ENCODE peak calls at places on chromosomes 13 and 19, in five cellular contexts. V is fibroblast of lung, E is mammary epithelial cell, B is GM04503, F is cerebellar nuclear complex. Q is an unnamed sample.

GRCh38 chr13:51967482-51968446 is 43.5 kb downstream of the ATP7B start:
- DNase-seq in V (no peak), E (no peak), B (no peak), F (no peak), Q (no peak)

GRCh38 chr13:67230774-67231480 is 791 bp upstream of the PCDH9 start:
- DNase-seq in V (peak), E (peak), B (peak), F (no peak), Q (peak)

GRCh38 chr13:56700324-56700723 is 440.4 kb upstream of the PRR20A start:
- DNase-seq in V (no peak), E (no peak), B (no peak), F (no peak), Q (no peak)

GRCh38 chr13:24104723-24105122 is 55.8 kb upstream of the SPATA13 start:
- DNase-seq in V (no peak), E (no peak), B (no peak), F (no peak), Q (no peak)

GRCh38 chr13:99655351-99656091 is 154.2 kb downstream of the TM9SF2 start:
- DNase-seq in V (no peak), E (peak), B (no peak), F (no peak), Q (peak)

GRCh38 chr19:40229484-40229883 is 3.0 kb upstream of the CCNP start:
- DNase-seq in V (no peak), E (no peak), B (peak), F (no peak), Q (peak)

GRCh38 chr13:79660361-79660760 is 179.4 kb downstream of the NDFIP2 start:
- DNase-seq in V (no peak), E (no peak), B (no peak), F (no peak), Q (no peak)

GRCh38 chr19:13707901-13708300 is 56.4 kb upstream of the MRI1 start:
- DNase-seq in V (peak), E (no peak), B (no peak), F (no peak), Q (no peak)

GRCh38 chr19:54084410-54084809 is 3.2 kb upstream of the TARM1 start:
- DNase-seq in V (no peak), E (no peak), B (no peak), F (no peak), Q (no peak)

GRCh38 chr13:95298971-95299627 is 2.2 kb downstream of the ABCC4 start:
- DNase-seq in V (peak), E (peak), B (no peak), F (no peak), Q (peak)

GRCh38 chr13:28530729-28531194 is 35.8 kb upstream of the FLT1 start:
- DNase-seq in V (peak), E (no peak), B (no peak), F (no peak), Q (no peak)

GRCh38 chr13:33228645-33229445 is 56.7 kb downstream of the STARD13 start:
- DNase-seq in V (peak), E (no peak), B (no peak), F (no peak), Q (peak)

GRCh38 chr13:31556376-31556775 is 182.9 kb upstream of the RXFP2 start:
- DNase-seq in V (no peak), E (no peak), B (peak), F (no peak), Q (peak)

GRCh38 chr13:43514326-43514725 is 272.4 kb downstream of the ENOX1 start:
- DNase-seq in V (no peak), E (no peak), B (no peak), F (no peak), Q (no peak)

GRCh38 chr13:59477011-59477410 is 686.7 kb downstream of the DIAPH3 start:
- DNase-seq in V (no peak), E (no peak), B (no peak), F (no peak), Q (no peak)

GRCh38 chr19:35316560-35316959 is 12.4 kb upstream of the CD22 start:
- DNase-seq in V (no peak), E (no peak), B (no peak), F (no peak), Q (no peak)

GRCh38 chr13:114025432-114026127 is 51.7 kb upstream of the C13orf46 start:
- DNase-seq in V (peak), E (no peak), B (no peak), F (no peak), Q (peak)

GRCh38 chr19:18205180-18205915 is 1.5 kb upstream of the RAB3A start:
- DNase-seq in V (peak), E (peak), B (no peak), F (no peak), Q (peak)

GRCh38 chr13:45441633-45442032 is 23.1 kb upstream of the COG3 start:
- DNase-seq in V (peak), E (peak), B (no peak), F (no peak), Q (peak)

GRCh38 chr13:34124912-34125311 is 307.0 kb downstream of the RFC3 start:
- DNase-seq in V (no peak), E (no peak), B (no peak), F (no peak), Q (no peak)

GRCh38 chr19:45101796-45102195 is 8.8 kb downstream of the PPP1R37 start:
- DNase-seq in V (no peak), E (no peak), B (no peak), F (no peak), Q (no peak)

GRCh38 chr13:52454459-52454824 is 836 bp upstream of the CKAP2 start:
- DNase-seq in V (peak), E (peak), B (no peak), F (no peak), Q (peak)

GRCh38 chr19:3833578-3834348 is 35.1 kb downstream of the ZFR2 start:
- DNase-seq in V (no peak), E (no peak), B (no peak), F (no peak), Q (no peak)

GRCh38 chr13:110006304-110006703 is 219.9 kb upstream of the IRS2 start:
- DNase-seq in V (no peak), E (peak), B (no peak), F (no peak), Q (peak)

GRCh38 chr19:39802958-39803357 is 24.3 kb downstream of the LEUTX start:
- DNase-seq in V (peak), E (no peak), B (no peak), F (no peak), Q (no peak)

GRCh38 chr13:92807343-92807742 is 419.3 kb upstream of the GPC6 start:
- DNase-seq in V (peak), E (no peak), B (no peak), F (no peak), Q (peak)

GRCh38 chr19:33241530-33242101 is 16.0 kb upstream of the SLC7A10 start:
- DNase-seq in V (no peak), E (peak), B (no peak), F (no peak), Q (no peak)

GRCh38 chr19:30172643-30173242 is 199.4 kb upstream of the ZNF536 start:
- DNase-seq in V (no peak), E (no peak), B (no peak), F (no peak), Q (no peak)

GRCh38 chr13:64871742-64872141 is 2358.4 kb downstream of the PCDH9 start:
- DNase-seq in V (no peak), E (no peak), B (no peak), F (no peak), Q (no peak)

GRCh38 chr13:113597386-113598080 is 13.0 kb downstream of the TFDP1 start:
- DNase-seq in V (no peak), E (no peak), B (no peak), F (no peak), Q (no peak)

GRCh38 chr13:75635101-75635620 is 969 bp upstream of the LMO7 start:
- DNase-seq in V (no peak), E (no peak), B (no peak), F (no peak), Q (no peak)

GRCh38 chr19:8324186-8325050 is 3.1 kb downstream of the RPS28 start:
- DNase-seq in V (no peak), E (no peak), B (no peak), F (no peak), Q (no peak)

GRCh38 chr19:44356383-44357111 is at the start of gene ZNF112:
- DNase-seq in V (peak), E (peak), B (peak), F (peak), Q (peak)

GRCh38 chr19:1181606-1182005 is 7.5 kb upstream of the SBNO2 start:
- DNase-seq in V (no peak), E (peak), B (no peak), F (no peak), Q (no peak)

GRCh38 chr13:34926513-34926912 is 15.6 kb upstream of the NBEA start:
- DNase-seq in V (peak), E (peak), B (no peak), F (no peak), Q (peak)

GRCh38 chr19:17687857-17688784 is at the start of gene UNC13A:
- DNase-seq in V (peak), E (peak), B (no peak), F (no peak), Q (peak)

GRCh38 chr13:48646791-48647190 is 6.9 kb upstream of the CYSLTR2 start:
- DNase-seq in V (no peak), E (no peak), B (no peak), F (no peak), Q (no peak)

GRCh38 chr13:112855859-112856258 is 113.2 kb upstream of the MCF2L start:
- DNase-seq in V (no peak), E (no peak), B (no peak), F (no peak), Q (no peak)

GRCh38 chr19:41623360-41623759 is 3.5 kb downstream of the CEACAM4 start:
- DNase-seq in V (no peak), E (no peak), B (no peak), F (no peak), Q (no peak)

GRCh38 chr13:66365101-66365500 is 865.0 kb downstream of the PCDH9 start:
- DNase-seq in V (peak), E (no peak), B (no peak), F (no peak), Q (peak)